ENCODE peak calls at places on chromosomes 11 and 22, in eight cellular contexts. T is cardiac fibroblast; S is Kasumi-1; F is iPS DF 6.9; A is globus pallidus; R is activated naive CD4-positive, alpha-beta T cell treated with anti-CD3 and anti-CD28 coated beads for 36 hours; I is ovary; W is astrocyte of the spinal cord. E is an unnamed sample.

GRCh38 chr11:43547900-43548381 is 132.6 kb upstream of the HSD17B12 start:
- DNase-seq in S (no peak), I (peak), W (no peak), F (no peak), A (no peak), T (no peak), R (no peak), E (no peak)

GRCh38 chr22:47382164-47382890 is 619.9 kb downstream of the TBC1D22A start:
- DNase-seq in I (no peak), F (no peak), R (no peak), W (no peak), A (no peak), T (no peak), S (no peak), E (peak)

GRCh38 chr11:69891421-69892236 is 72.4 kb upstream of the FGF3 start:
- DNase-seq in I (no peak), T (no peak), F (no peak), A (no peak), R (no peak), S (no peak), W (no peak), E (peak)

GRCh38 chr11:95076416-95076815 is 9.7 kb downstream of the SRSF8 start:
- DNase-seq in F (no peak), S (peak), I (peak), W (peak), R (no peak), A (no peak), T (peak), E (no peak)

GRCh38 chr22:24284747-24285203 is 14.1 kb downstream of the SPECC1L start:
- DNase-seq in R (peak), S (no peak), I (no peak), A (no peak), F (no peak), T (peak), W (no peak), E (no peak)

GRCh38 chr22:20973634-20974286 is 6.7 kb downstream of the AIFM3 start:
- DNase-seq in I (no peak), F (no peak), W (no peak), S (no peak), R (no peak), T (no peak), A (no peak), E (peak)

GRCh38 chr11:62645660-62645933 is 816 bp downstream of the GANAB start:
- DNase-seq in T (peak), R (no peak), A (no peak), I (no peak), F (no peak), S (no peak), W (no peak), E (no peak)

GRCh38 chr11:96391698-96392307 is 2.0 kb downstream of the JRKL start:
- DNase-seq in W (peak), I (no peak), S (no peak), T (peak), F (no peak), A (no peak), R (no peak), E (no peak)

GRCh38 chr22:18987765-18988164 is 51.7 kb upstream of the PRODH start:
- DNase-seq in F (peak), A (no peak), R (peak), S (no peak), I (no peak), W (no peak), T (peak), E (peak)

GRCh38 chr11:93904711-93905110 is 54.3 kb upstream of the VSTM5 start:
- DNase-seq in T (no peak), R (no peak), A (no peak), W (no peak), I (no peak), S (no peak), F (no peak), E (no peak)

GRCh38 chr11:47352556-47352955 is at the start of gene MYBPC3:
- DNase-seq in S (no peak), F (no peak), T (no peak), I (no peak), W (no peak), A (no peak), R (no peak), E (no peak)

GRCh38 chr11:130645164-130645859 is 196.9 kb downstream of the ADAMTS15 start:
- DNase-seq in T (no peak), A (no peak), W (no peak), R (no peak), F (no peak), S (no peak), I (no peak), E (no peak)

GRCh38 chr11:46438211-46438610 is 46.6 kb upstream of the CHRM4 start:
- DNase-seq in T (no peak), W (no peak), F (no peak), A (no peak), S (no peak), R (no peak), I (no peak), E (no peak)

GRCh38 chr22:47064416-47064815 is 302.0 kb downstream of the TBC1D22A start:
- DNase-seq in F (no peak), A (no peak), T (no peak), R (no peak), I (no peak), W (no peak), S (no peak), E (no peak)

GRCh38 chr11:104327864-104328513 is 164.0 kb upstream of the PDGFD start:
- DNase-seq in T (no peak), A (no peak), I (no peak), R (no peak), S (no peak), W (no peak), F (no peak), E (no peak)

GRCh38 chr11:108222686-108223448 is at the start of gene ATM:
- DNase-seq in R (peak), F (peak), W (peak), S (peak), T (peak), I (peak), A (peak), E (peak)

E was measured in left lung.